ENCODE peak calls at places on chromosome 13, in seven cellular contexts. G, P, T, B, U, O and K are unnamed samples.

GRCh38 chr13:97439196-97439595 is 5.2 kb downstream of the RAP2A start:
- DNase-seq in G (no peak), P (no peak), T (no peak), B (no peak), U (no peak), O (no peak), K (no peak)

GRCh38 chr13:113526466-113527220 is 36.1 kb upstream of the DCUN1D2 start:
- DNase-seq in G (no peak), P (no peak), T (no peak), B (no peak), U (no peak), O (no peak), K (peak)

GRCh38 chr13:37492061-37492460 is 106.5 kb downstream of the POSTN start:
- DNase-seq in G (no peak), P (no peak), T (no peak), B (no peak), U (no peak), O (no peak), K (no peak)

GRCh38 chr13:91056746-91057145 is 290.7 kb upstream of the MIR17HG start:
- DNase-seq in G (no peak), P (no peak), T (no peak), B (no peak), U (peak), O (no peak), K (no peak)

GRCh38 chr13:50448535-50448981 is 394.9 kb downstream of the DLEU7 start:
- DNase-seq in G (no peak), P (no peak), T (peak), B (no peak), U (no peak), O (no peak), K (no peak)

GRCh38 chr13:106533101-106533939 is 2.1 kb downstream of the EFNB2 start:
- DNase-seq in G (peak), P (peak), T (no peak), B (peak), U (no peak), O (peak), K (peak)

GRCh38 chr13:91087276-91087675 is 260.2 kb upstream of the MIR17HG start:
- DNase-seq in G (no peak), P (no peak), T (no peak), B (no peak), U (no peak), O (no peak), K (no peak)

GRCh38 chr13:114062341-114062740 is 70.1 kb downstream of the RASA3 start:
- DNase-seq in G (no peak), P (no peak), T (no peak), B (no peak), U (no peak), O (no peak), K (no peak)

GRCh38 chr13:110699148-110700145 is 6.5 kb downstream of the CARS2 start:
- DNase-seq in G (no peak), P (no peak), T (no peak), B (no peak), U (no peak), O (no peak), K (peak)

GRCh38 chr13:113058988-113059850 is 46.4 kb upstream of the F7 start:
- DNase-seq in G (no peak), P (no peak), T (no peak), B (peak), U (no peak), O (no peak), K (no peak)

GRCh38 chr13:75769141-75769905 is 133.2 kb downstream of the LMO7 start:
- DNase-seq in G (no peak), P (no peak), T (no peak), B (no peak), U (no peak), O (no peak), K (no peak)

GRCh38 chr13:94054159-94054558 is 425.3 kb downstream of the DCT start:
- DNase-seq in G (no peak), P (no peak), T (no peak), B (no peak), U (no peak), O (no peak), K (no peak)

GRCh38 chr13:73765651-73766384 is 368.4 kb downstream of the KLF12 start:
- DNase-seq in G (peak), P (peak), T (no peak), B (peak), U (no peak), O (peak), K (peak)

GRCh38 chr13:73772449-73773186 is 361.6 kb downstream of the KLF12 start:
- DNase-seq in G (no peak), P (no peak), T (no peak), B (no peak), U (no peak), O (no peak), K (no peak)

GRCh38 chr13:73767191-73767741 is 366.9 kb downstream of the KLF12 start:
- DNase-seq in G (no peak), P (no peak), T (no peak), B (no peak), U (no peak), O (no peak), K (no peak)

DNA sequence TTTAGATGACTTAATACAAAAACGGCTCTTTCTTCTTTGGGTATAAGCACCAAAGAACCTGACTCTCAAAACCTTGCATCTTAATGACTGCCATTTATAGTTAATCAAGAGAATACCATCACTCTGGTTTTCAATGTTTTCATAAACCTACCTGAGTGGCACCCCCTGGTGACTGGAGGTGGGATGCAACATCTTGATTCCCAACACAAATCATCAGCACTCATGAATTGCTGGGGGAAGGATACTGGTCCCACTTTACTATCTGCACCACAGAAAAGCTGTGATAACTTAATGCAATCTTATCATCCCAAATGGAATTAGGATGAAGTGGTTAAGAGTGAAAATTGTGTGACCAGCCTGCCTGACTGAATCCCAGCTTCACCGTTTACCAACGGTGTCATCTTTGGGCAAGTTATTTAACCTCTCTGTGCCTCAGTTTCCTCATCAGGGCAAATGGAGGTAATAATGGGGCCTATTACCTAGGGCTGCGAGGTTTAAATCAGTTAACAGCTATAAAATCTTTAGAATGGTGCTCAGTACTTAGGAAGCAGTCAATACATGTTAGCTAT is 366.4 kb downstream of the KLF12 start:
- DNase-seq in G (peak), P (no peak), T (no peak), B (no peak), U (no peak), O (no peak), K (no peak)
- TF ChIP-seq CTCF in G (peak), P (peak), T (peak), B (peak), U (peak), O (peak), K (peak)

DNA sequence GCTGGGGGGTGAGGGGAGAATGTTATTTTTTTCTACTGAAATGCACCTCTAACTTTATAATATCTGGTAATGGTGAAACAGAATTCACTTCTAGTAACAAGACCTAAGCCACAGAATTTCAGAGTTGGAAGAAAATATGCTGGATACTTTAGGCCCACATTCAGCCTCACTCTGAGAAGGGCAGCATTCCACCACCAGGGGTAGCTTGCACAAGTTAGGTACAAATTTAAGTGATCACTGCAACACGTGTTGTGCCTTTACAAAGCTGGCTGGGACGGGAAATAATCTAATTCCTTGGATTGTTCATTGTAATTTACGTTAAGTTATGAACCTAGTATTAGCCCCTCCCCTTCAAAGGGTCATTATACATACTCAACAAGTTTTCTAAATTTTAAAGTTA is 192.3 kb downstream of the RGCC start:
- DNase-seq in G (no peak), P (no peak), T (no peak), B (no peak), U (no peak), O (no peak), K (no peak)
- TF ChIP-seq CTCF in G (no peak), P (peak), T (peak), B (peak), U (no peak), O (peak), K (peak)

DNA sequence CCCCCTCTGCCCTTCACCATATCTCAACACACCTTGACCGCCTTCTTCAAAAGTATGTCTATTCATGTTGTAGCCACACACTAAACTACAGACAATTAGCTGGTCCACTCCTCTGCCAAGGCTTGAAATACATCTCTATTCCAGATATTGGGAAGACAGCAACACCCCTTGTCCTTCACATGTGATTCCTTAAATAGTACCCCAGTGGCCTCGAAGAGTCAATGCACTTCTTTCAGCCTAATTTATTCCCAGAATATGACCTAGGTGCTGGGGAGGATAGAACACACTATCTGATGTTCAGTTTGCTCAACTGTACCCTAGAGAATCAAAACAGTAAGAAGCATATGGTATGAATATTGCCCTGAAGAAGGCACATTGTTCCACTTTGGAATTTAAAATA is 82.4 kb upstream of the DACH1 start:
- DNase-seq in G (no peak), P (no peak), T (no peak), B (no peak), U (no peak), O (no peak), K (no peak)
- TF ChIP-seq CTCF in G (no peak), P (no peak), T (no peak), B (no peak), U (no peak), O (no peak), K (no peak)

DNA sequence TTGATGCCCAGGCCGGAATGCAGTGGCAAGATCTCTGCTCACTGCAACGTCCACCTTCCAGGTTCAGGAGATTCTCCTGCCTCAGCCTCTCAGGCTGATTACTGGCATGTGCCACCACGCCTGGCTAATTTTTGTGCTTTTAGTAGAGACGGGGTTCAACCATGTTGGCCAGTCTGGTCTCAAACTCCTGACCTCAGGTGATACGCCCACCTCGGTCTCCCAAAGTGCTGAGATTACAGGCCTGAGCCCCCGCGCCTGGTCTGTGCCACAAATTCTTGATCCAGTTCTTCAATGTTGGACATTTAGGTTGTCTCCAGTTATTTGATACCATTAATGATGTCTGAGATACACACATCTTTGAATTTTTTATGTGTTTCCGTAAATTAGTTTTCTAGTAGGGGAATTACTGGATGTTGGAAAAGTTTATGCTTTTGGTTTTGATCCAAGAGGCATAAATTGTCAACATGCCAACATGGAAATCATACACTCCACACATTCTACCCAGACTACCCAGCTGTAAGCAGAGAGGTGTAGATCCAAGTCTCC is 525 bp upstream of the COG3 start:
- DNase-seq in G (no peak), P (no peak), T (no peak), B (no peak), U (no peak), O (peak), K (no peak)
- TF ChIP-seq CTCF in G (no peak), P (peak), T (no peak), B (no peak), U (peak), O (no peak), K (peak)

DNA sequence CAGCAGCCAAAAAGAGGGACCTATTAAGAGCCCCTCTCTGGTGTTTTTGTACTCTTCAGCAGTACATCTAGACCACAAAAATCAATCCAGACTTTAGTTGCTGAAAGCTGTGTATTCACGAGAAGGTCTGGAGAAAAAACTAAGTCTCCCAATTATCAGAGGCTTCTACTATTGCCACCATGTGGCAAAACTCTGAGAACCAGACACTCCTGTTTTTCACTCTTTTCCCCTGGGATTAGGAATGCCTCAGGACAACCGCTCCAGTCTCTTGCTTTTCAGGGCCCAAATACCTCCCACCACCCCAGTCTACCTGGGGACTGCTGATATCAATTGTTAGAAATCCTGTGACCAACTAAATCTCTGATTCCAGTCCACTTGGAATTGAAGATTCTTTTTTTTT is 30.1 kb upstream of the OBI1 start:
- DNase-seq in G (no peak), P (no peak), T (no peak), B (no peak), U (no peak), O (no peak), K (no peak)
- TF ChIP-seq CTCF in G (no peak), P (no peak), T (peak), B (peak), U (no peak), O (no peak), K (no peak)

GRCh38 chr13:29418026-29418425 is 177.5 kb downstream of the SLC7A1 start:
- DNase-seq in G (no peak), P (no peak), T (no peak), B (no peak), U (no peak), O (no peak), K (no peak)
- TF ChIP-seq CTCF in G (no peak), P (no peak), T (peak), B (no peak), U (no peak), O (no peak), K (no peak)